ENCODE peak calls at places on chromosome 19, in eight cellular contexts. Z is dorsolateral prefrontal cortex; E is naive thymus-derived CD4-positive, alpha-beta T cell; S is RWPE1; R is kidney; G is K562; L is Panc1; O is breast epithelium. K is an unnamed sample.

GRCh38 chr19:4624733-4625362 is 14.5 kb upstream of the TNFAIP8L1 start:
- DNase-seq in Z (peak), E (no peak), S (no peak), R (no peak), G (peak), L (no peak), O (no peak), K (no peak)

GRCh38 chr19:48970923-48971395 is 5.8 kb downstream of the FTL start:
- DNase-seq in Z (peak), E (peak), S (peak), R (peak), G (peak), L (no peak), O (no peak), K (peak)

GRCh38 chr19:51333836-51334460 is 8.0 kb downstream of the VSIG10L start:
- DNase-seq in Z (no peak), E (no peak), S (no peak), R (peak), G (peak), L (no peak), O (no peak), K (no peak)

GRCh38 chr19:40889366-40889765 is 7.3 kb upstream of the CYP2A7 start:
- DNase-seq in Z (no peak), E (no peak), S (no peak), R (no peak), G (no peak), L (no peak), O (no peak), K (no peak)

GRCh38 chr19:5828661-5829566 is 10.6 kb downstream of the FUT6 start:
- DNase-seq in Z (no peak), E (no peak), S (no peak), R (no peak), G (peak), L (no peak), O (no peak), K (no peak)

GRCh38 chr19:41511628-41512027 is 64.3 kb upstream of the CEACAM21 start:
- DNase-seq in Z (no peak), E (no peak), S (no peak), R (no peak), G (no peak), L (no peak), O (no peak), K (no peak)

GRCh38 chr19:2034729-2035589 is 16.1 kb downstream of the MKNK2 start:
- DNase-seq in Z (no peak), E (peak), S (peak), R (peak), G (peak), L (no peak), O (no peak), K (no peak)

GRCh38 chr19:55576746-55577145 is 3.9 kb downstream of the ZNF579 start:
- DNase-seq in Z (no peak), E (no peak), S (no peak), R (no peak), G (no peak), L (no peak), O (no peak), K (no peak)

GRCh38 chr19:49497790-49498106 is 1.5 kb downstream of the RPS11 start:
- DNase-seq in Z (no peak), E (no peak), S (no peak), R (no peak), G (no peak), L (no peak), O (no peak), K (no peak)

GRCh38 chr19:46610851-46611770 is 10.0 kb downstream of the CALM3 start:
- DNase-seq in Z (peak), E (peak), S (no peak), R (peak), G (no peak), L (no peak), O (no peak), K (no peak)

GRCh38 chr19:40277356-40277755 is 7.8 kb downstream of the AKT2 start:
- DNase-seq in Z (no peak), E (no peak), S (no peak), R (no peak), G (no peak), L (no peak), O (no peak), K (no peak)

GRCh38 chr19:46624958-46625661 is at the start of gene PTGIR:
- DNase-seq in Z (no peak), E (no peak), S (no peak), R (peak), G (peak), L (no peak), O (no peak), K (no peak)

GRCh38 chr19:4267101-4267900 is 11.8 kb upstream of the SHD start:
- DNase-seq in Z (peak), E (peak), S (peak), R (peak), G (peak), L (peak), O (peak), K (no peak)

GRCh38 chr19:17109962-17110598 is 34.5 kb downstream of the MYO9B start:
- DNase-seq in Z (no peak), E (no peak), S (no peak), R (peak), G (no peak), L (no peak), O (no peak), K (no peak)

GRCh38 chr19:3826163-3826562 is 40.0 kb upstream of the MATK start:
- DNase-seq in Z (no peak), E (no peak), S (no peak), R (no peak), G (no peak), L (no peak), O (no peak), K (no peak)

GRCh38 chr19:8333771-8334457 is 9.1 kb downstream of the KANK3 start:
- DNase-seq in Z (no peak), E (no peak), S (no peak), R (no peak), G (no peak), L (no peak), O (no peak), K (no peak)

GRCh38 chr19:6219147-6219525 is 60.6 kb downstream of the MLLT1 start:
- DNase-seq in Z (no peak), E (no peak), S (no peak), R (peak), G (no peak), L (no peak), O (no peak), K (no peak)

GRCh38 chr19:18939163-18939562 is 1.9 kb downstream of the HOMER3 start:
- DNase-seq in Z (no peak), E (no peak), S (no peak), R (no peak), G (no peak), L (no peak), O (no peak), K (no peak)
- H3K27ac ChIP-seq in Z (peak), E (no peak), S (peak), R (no peak), G (no peak), L (peak), O (no peak), K (no peak)

GRCh38 chr19:11756965-11757364 is 9.8 kb upstream of the ZNF441 start:
- DNase-seq in Z (no peak), E (no peak), S (no peak), R (no peak), G (no peak), L (no peak), O (no peak), K (no peak)

GRCh38 chr19:11749751-11750150 is 11.0 kb upstream of the ZNF823 start:
- DNase-seq in Z (no peak), E (no peak), S (no peak), R (no peak), G (no peak), L (no peak), O (no peak), K (no peak)

GRCh38 chr19:11752244-11752736 is 13.5 kb upstream of the ZNF823 start:
- DNase-seq in Z (no peak), E (no peak), S (no peak), R (no peak), G (no peak), L (no peak), O (no peak), K (no peak)

GRCh38 chr19:11759805-11760204 is 7.0 kb upstream of the ZNF441 start:
- DNase-seq in Z (no peak), E (no peak), S (no peak), R (no peak), G (no peak), L (no peak), O (no peak), K (no peak)

DNA sequence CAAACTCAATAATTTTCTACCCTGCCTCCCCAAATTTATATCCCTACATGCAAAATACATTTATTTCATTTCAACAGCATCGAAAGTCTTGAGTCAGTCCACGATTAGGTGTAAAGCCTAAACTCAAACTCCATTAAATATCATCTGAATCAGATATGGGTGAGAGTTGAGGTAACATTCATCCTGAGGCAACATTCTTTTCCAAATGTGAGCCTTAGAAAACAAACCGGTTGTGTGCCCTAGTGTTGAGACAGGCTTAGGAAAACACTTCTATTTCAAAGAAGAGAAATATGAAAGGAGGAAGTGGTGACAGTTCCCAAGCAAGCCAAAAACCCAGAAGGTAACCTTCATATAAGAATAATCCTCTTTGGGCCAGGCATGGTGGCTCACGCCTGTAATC is 12.1 kb upstream of the ZNF441 start:
- DNase-seq in Z (no peak), E (no peak), S (no peak), R (no peak), G (no peak), L (no peak), O (no peak), K (no peak)
- H3K27ac ChIP-seq in Z (no peak), E (no peak), S (no peak), R (no peak), G (no peak), L (no peak), O (peak), K (no peak)

GRCh38 chr19:44635581-44636438 is 7.9 kb upstream of the PVR start:
- DNase-seq in Z (no peak), E (no peak), S (no peak), R (no peak), G (no peak), L (no peak), O (no peak), K (no peak)
- H3K27ac ChIP-seq in Z (no peak), E (no peak), S (peak), R (no peak), G (no peak), L (no peak), O (no peak), K (no peak)

GRCh38 chr19:45581576-45581975 is 3.0 kb downstream of the OPA3 start:
- DNase-seq in Z (no peak), E (no peak), S (no peak), R (no peak), G (no peak), L (no peak), O (no peak), K (no peak)

GRCh38 chr19:45576682-45577081 is 7.9 kb downstream of the OPA3 start:
- DNase-seq in Z (no peak), E (no peak), S (no peak), R (no peak), G (no peak), L (no peak), O (no peak), K (no peak)

GRCh38 chr19:45575216-45575615 is 9.4 kb downstream of the OPA3 start:
- DNase-seq in Z (no peak), E (no peak), S (no peak), R (no peak), G (no peak), L (no peak), O (no peak), K (no peak)

GRCh38 chr19:45577111-45577905 is 7.3 kb downstream of the OPA3 start:
- DNase-seq in Z (no peak), E (no peak), S (peak), R (no peak), G (no peak), L (no peak), O (peak), K (no peak)

GRCh38 chr19:45578861-45579260 is 5.7 kb downstream of the OPA3 start:
- DNase-seq in Z (no peak), E (no peak), S (no peak), R (no peak), G (no peak), L (no peak), O (no peak), K (no peak)
- H3K27ac ChIP-seq in Z (no peak), E (no peak), S (peak), R (no peak), G (peak), L (no peak), O (no peak), K (no peak)

DNA sequence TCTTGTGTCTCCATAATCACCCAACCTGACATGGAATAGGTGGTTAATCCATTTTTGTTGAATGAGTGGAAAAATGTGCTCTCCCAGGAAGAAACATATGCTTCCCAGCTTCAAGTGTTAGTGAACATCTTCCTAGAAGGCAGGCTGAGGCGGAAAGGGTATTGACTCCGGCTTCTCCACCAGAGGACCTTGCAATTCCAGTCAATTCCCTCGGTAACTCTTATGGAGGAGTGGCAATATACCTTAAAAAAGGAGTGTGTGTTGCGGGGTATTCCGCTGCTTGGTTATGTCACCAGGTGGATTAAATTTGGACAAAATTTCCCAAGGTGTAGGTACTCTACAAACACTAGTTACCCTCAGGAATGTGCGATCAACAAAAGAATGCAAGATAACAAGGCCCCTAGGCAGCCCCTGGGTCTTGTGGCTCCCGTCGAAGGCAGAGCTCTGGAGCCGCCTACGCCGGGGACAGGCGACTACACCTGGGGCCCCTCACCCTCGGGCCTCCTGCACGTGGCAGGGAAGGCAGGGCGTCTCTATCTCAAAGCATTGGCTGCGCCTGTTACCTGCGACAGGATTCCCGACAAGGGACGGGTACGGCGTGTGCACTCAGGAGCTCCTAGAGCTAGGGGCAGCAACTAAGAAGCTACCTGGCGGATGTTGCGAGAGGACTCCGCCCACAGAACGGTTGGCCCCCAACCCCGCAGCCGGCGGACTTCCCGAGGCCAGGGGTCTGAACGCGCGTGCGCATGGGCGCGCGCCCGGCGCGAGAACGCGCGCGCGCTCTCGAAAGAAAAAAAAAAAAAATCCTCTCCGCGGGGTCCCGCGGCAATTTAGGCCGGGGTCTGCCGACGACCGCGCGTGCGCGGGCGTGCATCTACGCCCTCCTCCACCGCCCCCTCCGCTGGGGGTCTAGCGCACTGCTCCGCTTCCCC is at the start of gene WDR87:
- DNase-seq in Z (peak), E (peak), S (peak), R (peak), G (peak), L (no peak), O (no peak), K (no peak)
- H3K27ac ChIP-seq in Z (peak), E (peak), S (peak), R (peak), G (peak), L (peak), O (peak), K (peak)

GRCh38 chr19:53537126-53537522 is 821 bp upstream of the ZNF331 start:
- DNase-seq in Z (no peak), E (peak), S (no peak), R (no peak), G (no peak), L (no peak), O (no peak), K (no peak)
- H3K27ac ChIP-seq in Z (peak), E (peak), S (peak), R (peak), G (no peak), L (peak), O (peak), K (peak)